ENCODE peak calls at places on chromosomes 2 and 18, in nine cellular contexts. U is K562; T is CD8-positive, alpha-beta memory T cell; P is H4; Y is KG1; Z is stimulated activated CD8-positive, alpha-beta memory T cell treated with anti-CD3 and anti-CD28 coated beads, Interleukin-4, amount 100 ng/mL, for 1 hour; J is NCI-H2227 treated with DMSO at 0.1 percent for 48 hours; E is substantia nigra; O is activated effector memory CD4-positive, alpha-beta T cell treated with Interleukin-2 at 50 U/mL for 16 hours. I is an unnamed sample.

GRCh38 chr2:68901199-68901515 is 30.0 kb upstream of the BMP10 start:
- DNase-seq in U (no peak), T (no peak), P (no peak), Y (no peak), Z (no peak), J (no peak), E (no peak), O (no peak), I (no peak)

GRCh38 chr2:37439131-37439642 is 94.8 kb downstream of the QPCT start:
- DNase-seq in U (no peak), T (no peak), P (no peak), Y (no peak), Z (no peak), J (no peak), E (no peak), O (no peak), I (no peak)

GRCh38 chr2:138722316-138722715 is 57.9 kb downstream of the NXPH2 start:
- DNase-seq in U (no peak), T (no peak), P (no peak), Y (no peak), Z (no peak), J (no peak), E (no peak), O (no peak), I (no peak)

GRCh38 chr2:226184540-226184939 is 615.1 kb downstream of the IRS1 start:
- DNase-seq in U (no peak), T (no peak), P (no peak), Y (no peak), Z (no peak), J (no peak), E (no peak), O (no peak), I (no peak)

GRCh38 chr2:134866498-134867099 is 28.2 kb downstream of the ACMSD start:
- DNase-seq in U (no peak), T (no peak), P (peak), Y (no peak), Z (no peak), J (no peak), E (no peak), O (no peak), I (no peak)

GRCh38 chr2:242019344-242019743 is 149.8 kb downstream of the RTP5 start:
- DNase-seq in U (no peak), T (no peak), P (no peak), Y (no peak), Z (no peak), J (no peak), E (no peak), O (no peak), I (no peak)

GRCh38 chr2:219380926-219381325 is 6.8 kb downstream of the DNPEP start:
- DNase-seq in U (no peak), T (no peak), P (no peak), Y (no peak), Z (no peak), J (no peak), E (no peak), O (no peak), I (no peak)

GRCh38 chr2:236661064-236661761 is 91.6 kb downstream of the ACKR3 start:
- DNase-seq in U (no peak), T (no peak), P (peak), Y (no peak), Z (no peak), J (no peak), E (no peak), O (no peak), I (no peak)

GRCh38 chr2:109699646-109700045 is 85.5 kb downstream of the SOWAHC start:
- DNase-seq in U (no peak), T (no peak), P (no peak), Y (no peak), Z (no peak), J (no peak), E (no peak), O (no peak), I (no peak)

GRCh38 chr18:74376523-74376922 is 60.9 kb downstream of the C18orf63 start:
- DNase-seq in U (no peak), T (no peak), P (no peak), Y (no peak), Z (no peak), J (no peak), E (no peak), O (no peak), I (no peak)

GRCh38 chr2:37833420-37833819 is 91.7 kb upstream of the RMDN2 start:
- DNase-seq in U (no peak), T (no peak), P (no peak), Y (no peak), Z (peak), J (no peak), E (no peak), O (no peak), I (no peak)

GRCh38 chr2:207142461-207142860 is 23.3 kb downstream of the KLF7 start:
- DNase-seq in U (no peak), T (peak), P (no peak), Y (no peak), Z (no peak), J (no peak), E (no peak), O (no peak), I (no peak)

GRCh38 chr2:146652311-146652710 is 1192.5 kb upstream of the ACVR2A start:
- DNase-seq in U (no peak), T (no peak), P (no peak), Y (no peak), Z (no peak), J (no peak), E (no peak), O (no peak), I (no peak)

GRCh38 chr2:204325468-204325867 is 219.8 kb upstream of the PARD3B start:
- DNase-seq in U (peak), T (peak), P (peak), Y (peak), Z (peak), J (peak), E (no peak), O (peak), I (peak)

GRCh38 chr2:62741954-62742722 is 36.6 kb downstream of the EHBP1 start:
- DNase-seq in U (no peak), T (no peak), P (no peak), Y (no peak), Z (no peak), J (no peak), E (no peak), O (no peak), I (no peak)

GRCh38 chr18:9736942-9737813 is 29.1 kb downstream of the RAB31 start:
- DNase-seq in U (no peak), T (no peak), P (peak), Y (no peak), Z (no peak), J (peak), E (no peak), O (no peak), I (no peak)

GRCh38 chr2:39413063-39413722 is 23.9 kb downstream of the MAP4K3 start:
- DNase-seq in U (no peak), T (no peak), P (no peak), Y (no peak), Z (no peak), J (no peak), E (no peak), O (no peak), I (no peak)

GRCh38 chr2:68594674-68595492 is 48.5 kb upstream of the PROKR1 start:
- DNase-seq in U (peak), T (peak), P (peak), Y (no peak), Z (peak), J (peak), E (no peak), O (peak), I (peak)

GRCh38 chr2:173400760-173401159 is 46.1 kb downstream of the CDCA7 start:
- DNase-seq in U (peak), T (no peak), P (peak), Y (no peak), Z (no peak), J (no peak), E (no peak), O (no peak), I (no peak)

GRCh38 chr18:12659904-12660605 is 2.1 kb upstream of the SPIRE1 start:
- DNase-seq in U (peak), T (peak), P (peak), Y (peak), Z (no peak), J (peak), E (no peak), O (no peak), I (no peak)

GRCh38 chr18:28086530-28087172 is 90.3 kb downstream of the CDH2 start:
- DNase-seq in U (no peak), T (no peak), P (peak), Y (no peak), Z (no peak), J (no peak), E (no peak), O (no peak), I (no peak)

GRCh38 chr2:26642437-26642836 is 1.3 kb upstream of the CIB4 start:
- DNase-seq in U (no peak), T (no peak), P (no peak), Y (no peak), Z (no peak), J (no peak), E (no peak), O (no peak), I (no peak)

GRCh38 chr2:37583867-37584266 is 87.6 kb downstream of the CDC42EP3 start:
- DNase-seq in U (no peak), T (no peak), P (no peak), Y (no peak), Z (no peak), J (no peak), E (no peak), O (no peak), I (no peak)

GRCh38 chr18:7038330-7038846 is 79.2 kb downstream of the LAMA1 start:
- DNase-seq in U (peak), T (no peak), P (peak), Y (no peak), Z (no peak), J (no peak), E (no peak), O (no peak), I (no peak)

GRCh38 chr18:25329783-25330182 is 22.2 kb downstream of the ZNF521 start:
- DNase-seq in U (no peak), T (no peak), P (no peak), Y (no peak), Z (no peak), J (peak), E (no peak), O (no peak), I (no peak)

GRCh38 chr2:5692561-5693287 is 540 bp downstream of the SOX11 start:
- DNase-seq in U (no peak), T (no peak), P (peak), Y (no peak), Z (no peak), J (peak), E (no peak), O (no peak), I (no peak)

GRCh38 chr2:2938481-2938880 is 439.1 kb downstream of the EIPR1 start:
- DNase-seq in U (no peak), T (no peak), P (no peak), Y (no peak), Z (no peak), J (no peak), E (peak), O (no peak), I (no peak)

I was measured in NK-92 treated with Interleukin-12 subunit alpha and Interleukin-12 subunit beta, amount 100 ng/mL, for 24 hours.